ENCODE peak calls at places on chromosomes 7 and 10, in four cellular contexts. I, Q, N and R are unnamed samples.

GRCh38 chr7:129689995-129690581 is 78.6 kb downstream of the NRF1 start:
- DNase-seq in Q (no peak), N (no peak), I (no peak), R (no peak)

GRCh38 chr10:97117372-97117771 is 68.4 kb downstream of the SLIT1 start:
- DNase-seq in N (no peak), I (no peak), Q (no peak), R (no peak)

GRCh38 chr10:16519250-16519907 is 2.3 kb downstream of the C1QL3 start:
- DNase-seq in N (no peak), Q (no peak), I (no peak), R (no peak)

GRCh38 chr10:62852961-62853702 is 37.0 kb upstream of the EGR2 start:
- DNase-seq in Q (no peak), I (no peak), N (peak), R (no peak)

GRCh38 chr7:41148521-41148951 is 554.4 kb downstream of the INHBA start:
- DNase-seq in N (no peak), I (no peak), Q (peak), R (no peak)

GRCh38 chr7:6649241-6649961 is 12.3 kb downstream of the ZNF316 start:
- DNase-seq in N (no peak), I (no peak), Q (no peak), R (no peak)

GRCh38 chr7:123643495-123644428 is 11.9 kb upstream of the LMOD2 start:
- DNase-seq in N (no peak), I (peak), Q (peak), R (no peak)

GRCh38 chr10:50224330-50224952 is 26.9 kb downstream of the ASAH2 start:
- DNase-seq in I (no peak), Q (peak), N (peak), R (no peak)

GRCh38 chr7:74026406-74027123 is 1.4 kb upstream of the ELN start:
- DNase-seq in Q (peak), N (no peak), I (peak), R (peak)

GRCh38 chr10:26938578-26938977 is 77.8 kb upstream of the ABI1 start:
- DNase-seq in I (no peak), N (no peak), Q (no peak), R (no peak)

GRCh38 chr10:11551915-11552602 is 59.4 kb downstream of the USP6NL start:
- DNase-seq in I (no peak), Q (peak), N (no peak), R (peak)

GRCh38 chr7:17434841-17435692 is 136.6 kb downstream of the AHR start:
- DNase-seq in Q (no peak), N (no peak), I (no peak), R (no peak)
- TF ChIP-seq CHD1 in Q (no peak), N (no peak), I (no peak), R (no peak)

GRCh38 chr10:129771576-129772471 is 192.2 kb downstream of the EBF3 start:
- DNase-seq in I (no peak), N (no peak), Q (no peak), R (no peak)
- TF ChIP-seq CHD1 in I (no peak), N (no peak), Q (no peak), R (no peak)

GRCh38 chr10:45673074-45673628 is 579 bp upstream of the ZFAND4 start:
- DNase-seq in Q (no peak), I (no peak), N (no peak), R (no peak)
- TF ChIP-seq CHD1 in Q (no peak), I (no peak), N (no peak), R (no peak)

GRCh38 chr7:51019231-51019844 is 236.6 kb upstream of the GRB10 start:
- DNase-seq in Q (peak), N (no peak), I (no peak), R (no peak)
- TF ChIP-seq CHD1 in Q (no peak), N (no peak), I (no peak), R (no peak)

GRCh38 chr10:111204880-111205279 is 128.1 kb downstream of the ADRA2A start:
- DNase-seq in N (no peak), I (no peak), Q (no peak), R (no peak)
- TF ChIP-seq CHD1 in N (no peak), I (no peak), Q (no peak), R (no peak)

GRCh38 chr10:114825513-114826253 is 4.1 kb downstream of the FHIP2A start:
- DNase-seq in I (no peak), Q (peak), N (peak), R (no peak)

GRCh38 chr10:114824396-114824795 is 2.8 kb downstream of the FHIP2A start:
- DNase-seq in Q (peak), I (no peak), N (no peak), R (no peak)

GRCh38 chr10:114821293-114821914 is at the start of gene FHIP2A:
- DNase-seq in I (peak), N (no peak), Q (peak), R (peak)

GRCh38 chr10:114821915-114822770 is 563 bp downstream of the FHIP2A start:
- DNase-seq in Q (peak), I (no peak), N (no peak), R (peak)

GRCh38 chr10:114822771-114823463 is 1.3 kb downstream of the FHIP2A start:
- DNase-seq in N (no peak), I (no peak), Q (peak), R (no peak)
- TF ChIP-seq CHD1 in N (no peak), I (no peak), Q (no peak), R (no peak)